ENCODE peak calls at places on chromosomes 12 and 14, in four cellular contexts. E is K562, N is HL-60, D is GM12878. T is an unnamed sample.

GRCh38 chr12:82225871-82226270 is 132.3 kb downstream of the CCDC59 start:
- DNase-seq in E (no peak), N (no peak), D (no peak), T (no peak)

GRCh38 chr14:41663478-41663845 is 56.8 kb downstream of the LRFN5 start:
- DNase-seq in E (no peak), N (no peak), D (no peak), T (no peak)

GRCh38 chr12:88242161-88242925 is 100.2 kb downstream of the TMTC3 start:
- DNase-seq in E (no peak), N (no peak), D (no peak), T (no peak)

GRCh38 chr12:50647031-50647430 is 116.9 kb upstream of the ATF1 start:
- DNase-seq in E (no peak), N (no peak), D (no peak), T (no peak)

GRCh38 chr12:131979606-131980005 is 29.9 kb downstream of the EP400 start:
- DNase-seq in E (no peak), N (no peak), D (no peak), T (no peak)

GRCh38 chr12:110543252-110543959 is 39.7 kb downstream of the PPTC7 start:
- DNase-seq in E (no peak), N (no peak), D (peak), T (no peak)

GRCh38 chr14:69636051-69636639 is 24.7 kb downstream of the SUSD6 start:
- DNase-seq in E (no peak), N (no peak), D (no peak), T (no peak)

GRCh38 chr14:22002860-22003284 is 329.3 kb upstream of the OR4E1 start:
- DNase-seq in E (peak), N (no peak), D (no peak), T (no peak)

GRCh38 chr14:101894365-101895113 is 69.8 kb upstream of the DYNC1H1 start:
- DNase-seq in E (no peak), N (no peak), D (no peak), T (no peak)

GRCh38 chr14:69483765-69484443 is 624 bp upstream of the PLEKHD1 start:
- DNase-seq in E (no peak), N (no peak), D (no peak), T (no peak)

DNA sequence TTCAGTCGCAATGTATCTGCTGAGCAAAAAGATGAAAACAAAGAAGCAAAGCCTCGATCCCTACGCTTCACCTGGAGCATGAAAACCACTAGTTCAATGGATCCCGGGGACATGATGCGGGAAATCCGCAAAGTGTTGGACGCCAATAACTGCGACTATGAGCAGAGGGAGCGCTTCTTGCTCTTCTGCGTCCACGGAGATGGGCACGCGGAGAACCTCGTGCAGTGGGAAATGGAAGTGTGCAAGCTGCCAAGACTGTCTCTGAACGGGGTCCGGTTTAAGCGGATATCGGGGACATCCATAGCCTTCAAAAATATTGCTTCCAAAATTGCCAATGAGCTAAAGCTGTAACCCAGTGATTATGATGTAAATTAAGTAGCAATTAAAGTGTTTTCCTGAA is 19.8 kb downstream of the CKB start:
- DNase-seq in E (no peak), N (no peak), D (no peak), T (no peak)
- TF ChIP-seq SPI1 in E (no peak), N (no peak), D (no peak), T (no peak)

GRCh38 chr14:82313889-82314288 is 780.2 kb upstream of the SEL1L start:
- DNase-seq in E (no peak), N (no peak), D (no peak), T (no peak)
- TF ChIP-seq SPI1 in E (no peak), N (no peak), D (no peak), T (no peak)

GRCh38 chr12:71694099-71694820 is 8.4 kb downstream of the TMEM19 start:
- DNase-seq in E (no peak), N (no peak), D (peak), T (no peak)
- TF ChIP-seq SPI1 in E (no peak), N (no peak), D (no peak), T (no peak)

DNA sequence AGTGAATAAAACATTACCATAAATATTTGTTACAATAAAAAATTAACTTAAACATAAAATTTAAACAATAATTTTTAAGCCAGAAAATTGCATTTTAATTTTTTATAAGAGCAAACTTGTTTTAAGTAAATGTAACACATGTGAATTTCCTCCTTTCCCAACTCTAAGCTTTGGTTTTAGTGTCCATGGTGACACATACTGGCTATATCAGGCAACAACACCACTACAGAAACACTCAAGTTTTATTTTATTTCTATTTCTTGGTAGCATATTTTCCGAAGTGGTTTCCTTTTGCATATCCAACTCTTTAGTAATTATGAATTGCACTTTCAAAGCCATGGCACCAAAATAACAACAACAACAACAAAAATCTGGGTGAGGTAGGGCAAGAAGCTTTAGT is 2.2 kb downstream of the NELL2 start:
- DNase-seq in E (no peak), N (no peak), D (no peak), T (no peak)
- TF ChIP-seq SPI1 in E (no peak), N (no peak), D (no peak), T (no peak)

GRCh38 chr12:53279888-53280498 is 11.9 kb downstream of the ESPL1 start:
- DNase-seq in E (no peak), N (no peak), D (no peak), T (no peak)

GRCh38 chr12:53279283-53279869 is 11.3 kb downstream of the ESPL1 start:
- DNase-seq in E (no peak), N (no peak), D (no peak), T (no peak)

GRCh38 chr12:53274445-53274844 is 6.3 kb downstream of the ESPL1 start:
- DNase-seq in E (no peak), N (no peak), D (no peak), T (no peak)

GRCh38 chr12:53277981-53278380 is 9.9 kb downstream of the ESPL1 start:
- DNase-seq in E (no peak), N (no peak), D (no peak), T (no peak)

DNA sequence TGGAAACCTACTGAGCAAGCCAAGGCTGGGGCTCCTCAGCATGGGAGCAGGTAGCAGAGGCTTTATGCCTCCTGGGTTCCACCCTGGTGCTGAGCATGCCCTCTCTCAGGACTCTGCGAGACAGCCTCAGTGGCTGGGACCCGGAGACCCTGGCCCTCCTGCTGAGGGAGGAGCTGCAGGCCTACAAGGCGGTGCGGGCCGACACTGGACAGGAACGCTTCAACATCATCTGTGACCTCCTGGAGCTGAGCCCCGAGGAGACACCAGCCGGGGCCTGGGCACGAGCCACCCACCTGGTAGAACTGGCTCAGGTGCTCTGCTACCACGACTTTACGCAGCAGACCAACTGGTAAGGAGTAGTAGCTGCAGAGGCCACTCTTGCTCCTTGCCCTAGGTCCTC is 8.4 kb downstream of the ESPL1 start:
- DNase-seq in E (no peak), N (no peak), D (no peak), T (no peak)
- TF ChIP-seq SPI1 in E (no peak), N (no peak), D (no peak), T (no peak)

DNA sequence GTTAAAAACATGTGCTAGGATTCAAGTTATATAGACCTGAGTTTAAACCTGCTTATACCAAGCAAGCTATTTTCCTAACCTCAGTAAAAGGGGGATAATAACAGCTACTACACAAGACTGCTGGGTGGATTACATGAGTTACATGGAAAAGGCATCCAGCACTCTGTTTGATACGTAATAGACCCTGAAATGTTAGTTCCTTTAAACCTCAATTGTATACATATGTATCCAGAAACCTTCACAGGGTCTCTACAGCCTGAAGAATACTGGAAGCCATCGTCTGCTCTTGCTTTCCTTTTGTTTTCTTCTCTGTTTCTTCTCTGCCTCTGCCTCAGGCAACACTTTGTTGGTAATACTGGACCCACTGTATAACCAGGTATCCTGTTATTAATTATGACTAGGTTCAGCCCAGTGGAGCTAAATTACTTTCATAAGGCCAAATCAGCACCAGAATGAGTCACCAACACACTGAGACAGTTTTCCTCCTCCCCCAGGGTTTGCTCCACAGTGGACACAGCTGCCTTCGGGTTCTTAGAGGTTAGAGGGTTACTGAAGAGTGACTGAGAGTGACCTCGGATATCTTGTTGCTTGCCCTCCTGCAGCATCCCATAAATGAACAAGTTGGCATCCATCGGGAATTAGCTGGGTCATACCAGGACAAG is 127.1 kb downstream of the CAPZA3 start:
- DNase-seq in E (peak), N (no peak), D (no peak), T (no peak)
- TF ChIP-seq SPI1 in E (no peak), N (no peak), D (no peak), T (no peak)

T was measured in GM12891.